ENCODE peak calls at places on chromosome 1, in nine cellular contexts. X, C, I, P, J, O, N, F and S are unnamed samples.

GRCh38 chr1:62905309-62905708 is 121.4 kb downstream of the ATG4C start:
- DNase-seq in X (no peak), C (no peak), I (no peak), P (no peak), J (no peak), O (no peak), N (no peak), F (peak), S (no peak)

GRCh38 chr1:59669752-59670312 is 144.9 kb upstream of the HOOK1 start:
- DNase-seq in X (no peak), C (no peak), I (peak), P (peak), J (no peak), O (no peak), N (no peak), F (peak), S (peak)

GRCh38 chr1:78633209-78633608 is 13.0 kb downstream of the IFI44L start:
- DNase-seq in X (no peak), C (no peak), I (no peak), P (no peak), J (no peak), O (no peak), N (no peak), F (no peak), S (no peak)

GRCh38 chr1:38029725-38030511 is 16.7 kb downstream of the POU3F1 start:
- DNase-seq in X (peak), C (no peak), I (no peak), P (peak), J (peak), O (no peak), N (no peak), F (peak), S (no peak)

GRCh38 chr1:247642742-247643141 is 36.8 kb downstream of the OR13G1 start:
- DNase-seq in X (no peak), C (no peak), I (no peak), P (no peak), J (no peak), O (no peak), N (no peak), F (no peak), S (no peak)

GRCh38 chr1:22126531-22126930 is 16.4 kb downstream of the WNT4 start:
- DNase-seq in X (no peak), C (no peak), I (no peak), P (no peak), J (no peak), O (no peak), N (no peak), F (no peak), S (no peak)

GRCh38 chr1:25066253-25066652 is 136.2 kb upstream of the RUNX3 start:
- DNase-seq in X (no peak), C (no peak), I (no peak), P (peak), J (no peak), O (no peak), N (no peak), F (no peak), S (no peak)

GRCh38 chr1:43864111-43865045 is 69.2 kb upstream of the ARTN start:
- DNase-seq in X (no peak), C (no peak), I (no peak), P (no peak), J (peak), O (no peak), N (no peak), F (no peak), S (no peak)